ENCODE peak calls at places on chromosomes 3 and 15, in four cellular contexts. H, U, O and S are unnamed samples. For H3K4me1, the result is how much of the 10 kb centered on the place peaks cover.

GRCh38 chr3:38029400-38030125 is at the start of gene PLCD1:
- DNase-seq in U (peak), H (peak), O (peak), S (no peak)

GRCh38 chr3:37458162-37458895 is 283.9 kb upstream of the LRRFIP2 start:
- DNase-seq in U (no peak), O (no peak), H (no peak), S (no peak)

GRCh38 chr3:38823722-38824121 is 7.7 kb upstream of the SCN10A start:
- DNase-seq in U (no peak), O (no peak), H (no peak), S (no peak)

GRCh38 chr3:102866845-102867244 is 432.0 kb downstream of the ZPLD1 start:
- DNase-seq in U (no peak), H (no peak), O (no peak), S (no peak)

GRCh38 chr3:71977525-71977924 is 192.6 kb upstream of the PROK2 start:
- DNase-seq in O (no peak), U (no peak), H (no peak), S (no peak)

GRCh38 chr3:140545756-140546155 is 132.1 kb upstream of the TRIM42 start:
- DNase-seq in O (peak), U (no peak), H (no peak), S (no peak)

GRCh38 chr3:196335004-196335403 is 3.2 kb downstream of the TM4SF19 start:
- DNase-seq in H (no peak), U (no peak), O (no peak), S (no peak)

GRCh38 chr3:120622870-120623718 is 27.0 kb downstream of the NDUFB4 start:
- DNase-seq in H (peak), O (peak), U (no peak), S (no peak)

GRCh38 chr3:21718943-21719591 is 31.9 kb downstream of the ZNF385D start:
- DNase-seq in O (peak), H (no peak), U (no peak), S (no peak)
- H3K27ac ChIP-seq in O (no peak), H (no peak), U (no peak), S (no peak)

GRCh38 chr3:14139771-14140170 is 14.9 kb downstream of the TMEM43 start:
- DNase-seq in H (no peak), U (no peak), O (no peak), S (no peak)
- H3K4me1 ChIP-seq in H (under half), U (under half), O (under half), S (under half)

GRCh38 chr15:69538381-69538780 is 85.8 kb downstream of the RPLP1 start:
- DNase-seq in O (no peak), U (no peak), H (no peak), S (no peak)
- H3K27ac ChIP-seq in O (no peak), U (no peak), H (no peak), S (no peak)

GRCh38 chr3:135000465-135000864 is 205.4 kb downstream of the EPHB1 start:
- DNase-seq in U (no peak), H (no peak), O (no peak), S (no peak)
- H3K4me1 ChIP-seq in U (under half), H (under half), O (under half), S (under half)

DNA sequence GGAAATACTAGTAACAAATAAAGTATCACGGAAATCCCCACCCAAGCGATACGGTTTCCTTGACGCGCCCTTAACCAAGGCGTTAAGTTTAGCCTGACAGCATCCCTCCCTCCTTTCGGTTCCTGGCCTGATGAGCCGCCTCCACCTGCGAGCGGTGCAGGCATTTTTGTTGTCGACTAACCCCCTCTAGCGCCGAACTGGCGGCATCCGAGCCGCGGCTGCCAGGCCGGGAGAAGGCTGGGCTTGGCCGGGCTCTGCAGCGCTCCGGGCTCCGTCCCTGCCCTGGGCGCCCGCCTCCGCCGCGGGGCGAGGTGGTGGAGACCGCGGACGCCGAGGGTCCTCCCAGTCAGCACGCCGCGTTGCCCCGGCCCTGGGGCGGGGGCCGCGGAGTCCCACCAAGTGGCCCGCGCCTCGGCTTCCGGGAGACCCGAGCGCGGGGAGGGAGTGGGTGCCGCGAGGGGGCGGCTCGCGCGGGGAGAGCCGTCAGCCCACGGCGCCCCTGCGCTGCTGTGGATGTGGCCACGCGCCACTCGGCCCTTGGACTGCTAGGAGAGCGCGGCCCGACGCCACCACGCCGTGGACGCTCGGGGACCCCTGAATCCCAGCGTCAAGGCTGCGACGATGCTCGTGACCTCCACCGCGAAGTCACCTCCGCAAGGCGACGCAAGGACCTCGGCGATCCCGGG is 1.1 kb upstream of the EPHA6 start:
- DNase-seq in O (peak), H (peak), U (peak), S (peak)
- H3K27ac ChIP-seq in O (no peak), H (no peak), U (no peak), S (no peak)

GRCh38 chr15:80942746-80943565 is 46.7 kb downstream of the MESD start:
- DNase-seq in O (peak), H (no peak), U (peak), S (no peak)

GRCh38 chr15:80940851-80941250 is 48.8 kb downstream of the MESD start:
- DNase-seq in H (no peak), U (no peak), O (no peak), S (no peak)

GRCh38 chr15:80937718-80938117 is 51.9 kb downstream of the MESD start:
- DNase-seq in H (no peak), U (no peak), O (no peak), S (no peak)

GRCh38 chr15:80942266-80942665 is 47.4 kb downstream of the MESD start:
- DNase-seq in O (no peak), H (no peak), U (no peak), S (no peak)

DNA sequence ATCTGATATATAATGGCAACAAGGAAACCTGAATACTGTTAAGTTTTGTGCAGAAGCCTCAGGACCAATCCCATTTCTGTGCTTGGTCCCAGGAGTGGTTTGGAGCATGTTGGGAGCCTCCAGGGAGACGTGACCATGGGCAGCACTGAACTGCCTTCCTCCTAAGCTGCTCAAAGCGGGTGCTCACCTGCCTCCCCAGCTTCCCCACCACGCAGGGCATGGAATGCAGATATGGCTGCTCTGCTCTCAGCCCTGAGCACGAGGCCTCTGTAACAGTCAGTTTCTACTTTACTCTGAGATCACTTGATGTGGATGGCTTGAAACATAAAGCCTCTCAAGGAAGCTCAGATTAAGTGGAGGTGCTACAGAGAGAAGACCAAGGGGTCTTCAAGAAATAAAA is 49.3 kb downstream of the MESD start:
- DNase-seq in H (no peak), U (no peak), O (no peak), S (no peak)
- H3K4me1 ChIP-seq in H (under half), U (under half), O (under half), S (under half)

DNA sequence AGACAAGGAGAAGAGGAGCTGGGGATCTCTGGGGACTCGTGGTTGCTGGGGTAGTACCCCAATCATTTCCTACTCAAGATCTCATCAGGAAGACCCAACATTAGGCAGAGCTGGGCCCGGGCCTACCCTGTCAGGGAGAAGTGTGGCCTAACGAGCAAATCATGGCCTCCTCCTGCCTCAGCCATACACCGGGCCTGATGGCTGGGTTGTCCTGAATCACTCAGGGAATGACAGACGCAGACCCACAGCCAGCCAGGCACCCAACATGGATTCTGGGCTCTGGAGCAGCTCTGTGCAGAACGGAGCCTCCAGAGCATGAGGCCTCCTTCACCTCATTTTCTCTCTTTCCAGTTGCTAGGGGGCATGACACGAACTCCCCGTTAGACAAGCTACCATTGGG is 19.7 kb downstream of the ITGA11 start:
- DNase-seq in U (no peak), O (no peak), H (no peak), S (no peak)
- H3K27ac ChIP-seq in U (no peak), O (no peak), H (no peak), S (no peak)

DNA sequence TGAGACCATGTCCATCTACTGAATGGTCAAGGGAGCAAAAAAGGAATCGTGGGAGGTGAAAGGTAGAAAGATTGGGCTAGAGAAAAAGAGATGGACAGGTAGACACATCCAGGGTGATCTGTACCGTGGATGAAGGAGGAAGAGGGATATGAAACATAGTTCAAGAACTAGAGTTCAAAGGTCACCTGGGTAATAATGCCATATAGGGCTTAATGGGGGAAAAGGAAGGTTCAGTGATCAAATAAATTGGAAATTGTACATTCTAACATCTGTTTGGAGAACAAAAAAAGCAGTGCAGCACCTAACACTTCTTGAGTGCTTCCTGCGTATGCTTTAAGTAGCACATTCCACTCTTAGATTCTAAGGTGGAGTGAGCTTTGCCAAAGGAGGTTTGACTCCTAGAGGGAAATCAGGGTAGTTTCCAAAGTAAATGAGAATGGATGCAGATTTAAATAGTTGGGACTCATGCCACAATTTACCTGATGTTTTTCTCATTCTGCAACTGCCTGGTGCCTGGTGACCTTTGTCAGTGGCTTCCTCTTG is 46.6 kb downstream of the MITF start:
- DNase-seq in O (no peak), H (no peak), U (no peak), S (no peak)
- H3K4me1 ChIP-seq in O (under half), H (under half), U (under half), S (under half)

GRCh38 chr15:67166280-67167009 is 88.0 kb downstream of the AAGAB start:
- DNase-seq in U (no peak), O (no peak), H (no peak), S (no peak)
- H3K27ac ChIP-seq in U (no peak), O (peak), H (no peak), S (no peak)

GRCh38 chr3:185979721-185980121 is 41.9 kb upstream of the TRA2B start:
- DNase-seq in O (no peak), H (no peak), U (no peak), S (no peak)
- H3K4me1 ChIP-seq in O (under half), H (under half), U (under half), S (under half)